ENCODE peak calls at places on chromosomes 11 and 22, in five cellular contexts. One of them, this sample, is unnamed.

GRCh38 chr11:110430267-110431211 is 791 bp downstream of the FDX1 start:
- DNase-seq in WTC11: no peak
- DNase-seq in activated CD4-positive, alpha-beta T cell treated with anti-CD3 and anti-CD28 coated beads for 48 hours: peak; percentile 12
- DNase-seq in stimulated activated effector memory CD8-positive, alpha-beta T cell treated with anti-CD3 and anti-CD28 coated beads, Interleukin-12 subunit alpha, Interleukin-12 subunit beta, amount 100 ng/mL, for 72 hours: no peak
- DNase-seq in NCI-H774: peak; percentile 45
- DNase-seq in this sample: peak; percentile 33

GRCh38 chr11:85844439-85845051 is 10.6 kb upstream of the CCDC83 start:
- DNase-seq in WTC11: no peak
- DNase-seq in activated CD4-positive, alpha-beta T cell treated with anti-CD3 and anti-CD28 coated beads for 48 hours: no peak
- DNase-seq in stimulated activated effector memory CD8-positive, alpha-beta T cell treated with anti-CD3 and anti-CD28 coated beads, Interleukin-12 subunit alpha, Interleukin-12 subunit beta, amount 100 ng/mL, for 72 hours: no peak
- DNase-seq in NCI-H774: no peak
- DNase-seq in this sample: no peak

GRCh38 chr11:128848815-128849455 is 18.2 kb downstream of the KCNJ1 start:
- DNase-seq in WTC11: peak; percentile 90
- DNase-seq in activated CD4-positive, alpha-beta T cell treated with anti-CD3 and anti-CD28 coated beads for 48 hours: peak; percentile 81
- DNase-seq in stimulated activated effector memory CD8-positive, alpha-beta T cell treated with anti-CD3 and anti-CD28 coated beads, Interleukin-12 subunit alpha, Interleukin-12 subunit beta, amount 100 ng/mL, for 72 hours: peak; percentile 72
- DNase-seq in NCI-H774: peak; percentile 24
- DNase-seq in this sample: peak; percentile 64

GRCh38 chr22:29325356-29325755 is 9.9 kb upstream of the RASL10A start:
- DNase-seq in WTC11: no peak
- DNase-seq in activated CD4-positive, alpha-beta T cell treated with anti-CD3 and anti-CD28 coated beads for 48 hours: no peak
- DNase-seq in stimulated activated effector memory CD8-positive, alpha-beta T cell treated with anti-CD3 and anti-CD28 coated beads, Interleukin-12 subunit alpha, Interleukin-12 subunit beta, amount 100 ng/mL, for 72 hours: no peak
- DNase-seq in NCI-H774: no peak
- DNase-seq in this sample: no peak

GRCh38 chr11:65539401-65540289 is 14.8 kb downstream of the SCYL1 start:
- DNase-seq in WTC11: peak; percentile 78
- DNase-seq in activated CD4-positive, alpha-beta T cell treated with anti-CD3 and anti-CD28 coated beads for 48 hours: no peak
- DNase-seq in stimulated activated effector memory CD8-positive, alpha-beta T cell treated with anti-CD3 and anti-CD28 coated beads, Interleukin-12 subunit alpha, Interleukin-12 subunit beta, amount 100 ng/mL, for 72 hours: no peak
- DNase-seq in NCI-H774: no peak
- DNase-seq in this sample: no peak

GRCh38 chr22:21849489-21849888 is 18.0 kb downstream of the MAPK1 start:
- DNase-seq in WTC11: no peak
- DNase-seq in activated CD4-positive, alpha-beta T cell treated with anti-CD3 and anti-CD28 coated beads for 48 hours: no peak
- DNase-seq in stimulated activated effector memory CD8-positive, alpha-beta T cell treated with anti-CD3 and anti-CD28 coated beads, Interleukin-12 subunit alpha, Interleukin-12 subunit beta, amount 100 ng/mL, for 72 hours: no peak
- DNase-seq in NCI-H774: no peak
- DNase-seq in this sample: no peak

GRCh38 chr11:131248588-131248987 is 121.8 kb upstream of the NTM start:
- DNase-seq in WTC11: no peak
- DNase-seq in activated CD4-positive, alpha-beta T cell treated with anti-CD3 and anti-CD28 coated beads for 48 hours: no peak
- DNase-seq in stimulated activated effector memory CD8-positive, alpha-beta T cell treated with anti-CD3 and anti-CD28 coated beads, Interleukin-12 subunit alpha, Interleukin-12 subunit beta, amount 100 ng/mL, for 72 hours: no peak
- DNase-seq in NCI-H774: no peak
- DNase-seq in this sample: no peak

GRCh38 chr22:42813501-42813900 is 43.6 kb downstream of the ARFGAP3 start:
- DNase-seq in WTC11: no peak
- DNase-seq in activated CD4-positive, alpha-beta T cell treated with anti-CD3 and anti-CD28 coated beads for 48 hours: no peak
- DNase-seq in stimulated activated effector memory CD8-positive, alpha-beta T cell treated with anti-CD3 and anti-CD28 coated beads, Interleukin-12 subunit alpha, Interleukin-12 subunit beta, amount 100 ng/mL, for 72 hours: no peak
- DNase-seq in NCI-H774: no peak
- DNase-seq in this sample: no peak

GRCh38 chr11:69076129-69076791 is 27.5 kb downstream of the TPCN2 start:
- DNase-seq in WTC11: no peak
- DNase-seq in activated CD4-positive, alpha-beta T cell treated with anti-CD3 and anti-CD28 coated beads for 48 hours: no peak
- DNase-seq in stimulated activated effector memory CD8-positive, alpha-beta T cell treated with anti-CD3 and anti-CD28 coated beads, Interleukin-12 subunit alpha, Interleukin-12 subunit beta, amount 100 ng/mL, for 72 hours: no peak
- DNase-seq in NCI-H774: no peak
- DNase-seq in this sample: no peak

GRCh38 chr11:61056566-61056965 is 45.7 kb upstream of the CD5 start:
- DNase-seq in WTC11: no peak
- DNase-seq in activated CD4-positive, alpha-beta T cell treated with anti-CD3 and anti-CD28 coated beads for 48 hours: no peak
- DNase-seq in stimulated activated effector memory CD8-positive, alpha-beta T cell treated with anti-CD3 and anti-CD28 coated beads, Interleukin-12 subunit alpha, Interleukin-12 subunit beta, amount 100 ng/mL, for 72 hours: no peak
- DNase-seq in NCI-H774: peak; percentile 23
- DNase-seq in this sample: no peak

GRCh38 chr11:44793350-44794090 is 66.8 kb downstream of the TSPAN18 start:
- DNase-seq in WTC11: no peak
- DNase-seq in activated CD4-positive, alpha-beta T cell treated with anti-CD3 and anti-CD28 coated beads for 48 hours: no peak
- DNase-seq in stimulated activated effector memory CD8-positive, alpha-beta T cell treated with anti-CD3 and anti-CD28 coated beads, Interleukin-12 subunit alpha, Interleukin-12 subunit beta, amount 100 ng/mL, for 72 hours: no peak
- DNase-seq in NCI-H774: no peak
- DNase-seq in this sample: peak; percentile 60

GRCh38 chr11:43765194-43765593 is 84.7 kb downstream of the HSD17B12 start:
- DNase-seq in WTC11: no peak
- DNase-seq in activated CD4-positive, alpha-beta T cell treated with anti-CD3 and anti-CD28 coated beads for 48 hours: no peak
- DNase-seq in stimulated activated effector memory CD8-positive, alpha-beta T cell treated with anti-CD3 and anti-CD28 coated beads, Interleukin-12 subunit alpha, Interleukin-12 subunit beta, amount 100 ng/mL, for 72 hours: no peak
- DNase-seq in NCI-H774: no peak
- DNase-seq in this sample: no peak

GRCh38 chr11:69207165-69207889 is 51.6 kb downstream of the SMIM38 start:
- DNase-seq in WTC11: peak; percentile 4
- DNase-seq in activated CD4-positive, alpha-beta T cell treated with anti-CD3 and anti-CD28 coated beads for 48 hours: no peak
- DNase-seq in stimulated activated effector memory CD8-positive, alpha-beta T cell treated with anti-CD3 and anti-CD28 coated beads, Interleukin-12 subunit alpha, Interleukin-12 subunit beta, amount 100 ng/mL, for 72 hours: no peak
- DNase-seq in NCI-H774: no peak
- DNase-seq in this sample: no peak

GRCh38 chr11:109864834-109865557 is 228.2 kb upstream of the ZC3H12C start:
- DNase-seq in WTC11: no peak
- DNase-seq in activated CD4-positive, alpha-beta T cell treated with anti-CD3 and anti-CD28 coated beads for 48 hours: no peak
- DNase-seq in stimulated activated effector memory CD8-positive, alpha-beta T cell treated with anti-CD3 and anti-CD28 coated beads, Interleukin-12 subunit alpha, Interleukin-12 subunit beta, amount 100 ng/mL, for 72 hours: no peak
- DNase-seq in NCI-H774: no peak
- DNase-seq in this sample: peak; percentile 52

GRCh38 chr11:36400768-36401455 is 104.8 kb downstream of the PRR5L start:
- DNase-seq in WTC11: no peak
- DNase-seq in activated CD4-positive, alpha-beta T cell treated with anti-CD3 and anti-CD28 coated beads for 48 hours: no peak
- DNase-seq in stimulated activated effector memory CD8-positive, alpha-beta T cell treated with anti-CD3 and anti-CD28 coated beads, Interleukin-12 subunit alpha, Interleukin-12 subunit beta, amount 100 ng/mL, for 72 hours: no peak
- DNase-seq in NCI-H774: no peak
- DNase-seq in this sample: no peak

GRCh38 chr11:131859811-131860210 is 489.4 kb downstream of the NTM start:
- DNase-seq in WTC11: no peak
- DNase-seq in activated CD4-positive, alpha-beta T cell treated with anti-CD3 and anti-CD28 coated beads for 48 hours: no peak
- DNase-seq in stimulated activated effector memory CD8-positive, alpha-beta T cell treated with anti-CD3 and anti-CD28 coated beads, Interleukin-12 subunit alpha, Interleukin-12 subunit beta, amount 100 ng/mL, for 72 hours: no peak
- DNase-seq in NCI-H774: no peak
- DNase-seq in this sample: peak; percentile 71

GRCh38 chr11:128095459-128096096 is 491.8 kb downstream of the ETS1 start:
- DNase-seq in WTC11: no peak
- DNase-seq in activated CD4-positive, alpha-beta T cell treated with anti-CD3 and anti-CD28 coated beads for 48 hours: no peak
- DNase-seq in stimulated activated effector memory CD8-positive, alpha-beta T cell treated with anti-CD3 and anti-CD28 coated beads, Interleukin-12 subunit alpha, Interleukin-12 subunit beta, amount 100 ng/mL, for 72 hours: no peak
- DNase-seq in NCI-H774: no peak
- DNase-seq in this sample: peak; percentile 84

GRCh38 chr22:38311331-38311635 is 6.0 kb downstream of the CSNK1E start:
- DNase-seq in WTC11: no peak
- DNase-seq in activated CD4-positive, alpha-beta T cell treated with anti-CD3 and anti-CD28 coated beads for 48 hours: no peak
- DNase-seq in stimulated activated effector memory CD8-positive, alpha-beta T cell treated with anti-CD3 and anti-CD28 coated beads, Interleukin-12 subunit alpha, Interleukin-12 subunit beta, amount 100 ng/mL, for 72 hours: no peak
- DNase-seq in NCI-H774: no peak
- DNase-seq in this sample: no peak

GRCh38 chr11:9884601-9885000 is 220.7 kb downstream of the SWAP70 start:
- DNase-seq in WTC11: no peak
- DNase-seq in activated CD4-positive, alpha-beta T cell treated with anti-CD3 and anti-CD28 coated beads for 48 hours: no peak
- DNase-seq in stimulated activated effector memory CD8-positive, alpha-beta T cell treated with anti-CD3 and anti-CD28 coated beads, Interleukin-12 subunit alpha, Interleukin-12 subunit beta, amount 100 ng/mL, for 72 hours: no peak
- DNase-seq in NCI-H774: no peak
- DNase-seq in this sample: no peak

GRCh38 chr11:105852427-105852826 is 169.6 kb downstream of the MSANTD4 start:
- DNase-seq in WTC11: no peak
- DNase-seq in activated CD4-positive, alpha-beta T cell treated with anti-CD3 and anti-CD28 coated beads for 48 hours: no peak
- DNase-seq in stimulated activated effector memory CD8-positive, alpha-beta T cell treated with anti-CD3 and anti-CD28 coated beads, Interleukin-12 subunit alpha, Interleukin-12 subunit beta, amount 100 ng/mL, for 72 hours: no peak
- DNase-seq in NCI-H774: no peak
- DNase-seq in this sample: no peak

GRCh38 chr11:120500414-120500936 is 11.1 kb upstream of the GRIK4 start:
- DNase-seq in WTC11: no peak
- DNase-seq in activated CD4-positive, alpha-beta T cell treated with anti-CD3 and anti-CD28 coated beads for 48 hours: no peak
- DNase-seq in stimulated activated effector memory CD8-positive, alpha-beta T cell treated with anti-CD3 and anti-CD28 coated beads, Interleukin-12 subunit alpha, Interleukin-12 subunit beta, amount 100 ng/mL, for 72 hours: no peak
- DNase-seq in NCI-H774: no peak
- DNase-seq in this sample: no peak

GRCh38 chr22:46547179-46547882 is 9.9 kb upstream of the CELSR1 start:
- DNase-seq in WTC11: no peak
- DNase-seq in activated CD4-positive, alpha-beta T cell treated with anti-CD3 and anti-CD28 coated beads for 48 hours: no peak
- DNase-seq in stimulated activated effector memory CD8-positive, alpha-beta T cell treated with anti-CD3 and anti-CD28 coated beads, Interleukin-12 subunit alpha, Interleukin-12 subunit beta, amount 100 ng/mL, for 72 hours: no peak
- DNase-seq in NCI-H774: no peak
- DNase-seq in this sample: peak; percentile 72

GRCh38 chr11:88280673-88281316 is 56.7 kb downstream of the CTSC start:
- DNase-seq in WTC11: no peak
- DNase-seq in activated CD4-positive, alpha-beta T cell treated with anti-CD3 and anti-CD28 coated beads for 48 hours: no peak
- DNase-seq in stimulated activated effector memory CD8-positive, alpha-beta T cell treated with anti-CD3 and anti-CD28 coated beads, Interleukin-12 subunit alpha, Interleukin-12 subunit beta, amount 100 ng/mL, for 72 hours: no peak
- DNase-seq in NCI-H774: no peak
- DNase-seq in this sample: no peak

GRCh38 chr22:40853330-40853729 is 3.1 kb downstream of the ST13 start:
- DNase-seq in WTC11: no peak
- DNase-seq in activated CD4-positive, alpha-beta T cell treated with anti-CD3 and anti-CD28 coated beads for 48 hours: no peak
- DNase-seq in stimulated activated effector memory CD8-positive, alpha-beta T cell treated with anti-CD3 and anti-CD28 coated beads, Interleukin-12 subunit alpha, Interleukin-12 subunit beta, amount 100 ng/mL, for 72 hours: no peak
- DNase-seq in NCI-H774: no peak
- DNase-seq in this sample: no peak

GRCh38 chr22:22810018-22810427 is 77.6 kb upstream of the IGLL5 start:
- DNase-seq in WTC11: peak; percentile 68
- DNase-seq in activated CD4-positive, alpha-beta T cell treated with anti-CD3 and anti-CD28 coated beads for 48 hours: peak; percentile 68
- DNase-seq in stimulated activated effector memory CD8-positive, alpha-beta T cell treated with anti-CD3 and anti-CD28 coated beads, Interleukin-12 subunit alpha, Interleukin-12 subunit beta, amount 100 ng/mL, for 72 hours: no peak
- DNase-seq in NCI-H774: peak; percentile 9
- DNase-seq in this sample: no peak

GRCh38 chr22:20569059-20570058 is 61.9 kb downstream of the MED15 start:
- DNase-seq in WTC11: no peak
- DNase-seq in activated CD4-positive, alpha-beta T cell treated with anti-CD3 and anti-CD28 coated beads for 48 hours: peak; percentile 78
- DNase-seq in stimulated activated effector memory CD8-positive, alpha-beta T cell treated with anti-CD3 and anti-CD28 coated beads, Interleukin-12 subunit alpha, Interleukin-12 subunit beta, amount 100 ng/mL, for 72 hours: peak; percentile 52
- DNase-seq in NCI-H774: no peak
- DNase-seq in this sample: no peak

GRCh38 chr11:125165664-125166346 is 1.3 kb downstream of the PKNOX2 start:
- DNase-seq in WTC11: no peak
- DNase-seq in activated CD4-positive, alpha-beta T cell treated with anti-CD3 and anti-CD28 coated beads for 48 hours: no peak
- DNase-seq in stimulated activated effector memory CD8-positive, alpha-beta T cell treated with anti-CD3 and anti-CD28 coated beads, Interleukin-12 subunit alpha, Interleukin-12 subunit beta, amount 100 ng/mL, for 72 hours: no peak
- DNase-seq in NCI-H774: no peak
- DNase-seq in this sample: peak; percentile 47

GRCh38 chr22:23696326-23696851 is 5.6 kb downstream of the RGL4 start:
- DNase-seq in WTC11: no peak
- DNase-seq in activated CD4-positive, alpha-beta T cell treated with anti-CD3 and anti-CD28 coated beads for 48 hours: peak; percentile 86
- DNase-seq in stimulated activated effector memory CD8-positive, alpha-beta T cell treated with anti-CD3 and anti-CD28 coated beads, Interleukin-12 subunit alpha, Interleukin-12 subunit beta, amount 100 ng/mL, for 72 hours: peak; percentile 51
- DNase-seq in NCI-H774: no peak
- DNase-seq in this sample: no peak

GRCh38 chr22:50007057-50007511 is 5.5 kb downstream of the IL17REL start:
- DNase-seq in WTC11: no peak
- DNase-seq in activated CD4-positive, alpha-beta T cell treated with anti-CD3 and anti-CD28 coated beads for 48 hours: no peak
- DNase-seq in stimulated activated effector memory CD8-positive, alpha-beta T cell treated with anti-CD3 and anti-CD28 coated beads, Interleukin-12 subunit alpha, Interleukin-12 subunit beta, amount 100 ng/mL, for 72 hours: no peak
- DNase-seq in NCI-H774: no peak
- DNase-seq in this sample: no peak

GRCh38 chr22:24164823-24165379 is 16.4 kb upstream of the SUSD2 start:
- DNase-seq in WTC11: no peak
- DNase-seq in activated CD4-positive, alpha-beta T cell treated with anti-CD3 and anti-CD28 coated beads for 48 hours: no peak
- DNase-seq in stimulated activated effector memory CD8-positive, alpha-beta T cell treated with anti-CD3 and anti-CD28 coated beads, Interleukin-12 subunit alpha, Interleukin-12 subunit beta, amount 100 ng/mL, for 72 hours: no peak
- DNase-seq in NCI-H774: no peak
- DNase-seq in this sample: no peak

GRCh38 chr11:119460582-119460981 is 37.6 kb upstream of the THY1 start:
- DNase-seq in WTC11: no peak
- DNase-seq in activated CD4-positive, alpha-beta T cell treated with anti-CD3 and anti-CD28 coated beads for 48 hours: no peak
- DNase-seq in stimulated activated effector memory CD8-positive, alpha-beta T cell treated with anti-CD3 and anti-CD28 coated beads, Interleukin-12 subunit alpha, Interleukin-12 subunit beta, amount 100 ng/mL, for 72 hours: no peak
- DNase-seq in NCI-H774: no peak
- DNase-seq in this sample: no peak

GRCh38 chr11:94134651-94135512 is 6.2 kb downstream of the PANX1 start:
- DNase-seq in WTC11: no peak
- DNase-seq in activated CD4-positive, alpha-beta T cell treated with anti-CD3 and anti-CD28 coated beads for 48 hours: peak; percentile 61
- DNase-seq in stimulated activated effector memory CD8-positive, alpha-beta T cell treated with anti-CD3 and anti-CD28 coated beads, Interleukin-12 subunit alpha, Interleukin-12 subunit beta, amount 100 ng/mL, for 72 hours: no peak
- DNase-seq in NCI-H774: no peak
- DNase-seq in this sample: no peak

GRCh38 chr11:1762537-1763302 is 1.0 kb downstream of the CTSD start:
- DNase-seq in WTC11: no peak
- DNase-seq in activated CD4-positive, alpha-beta T cell treated with anti-CD3 and anti-CD28 coated beads for 48 hours: no peak
- DNase-seq in stimulated activated effector memory CD8-positive, alpha-beta T cell treated with anti-CD3 and anti-CD28 coated beads, Interleukin-12 subunit alpha, Interleukin-12 subunit beta, amount 100 ng/mL, for 72 hours: no peak
- DNase-seq in NCI-H774: no peak
- DNase-seq in this sample: peak; percentile 56

GRCh38 chr11:17711836-17712235 is 7.5 kb upstream of the MYOD1 start:
- DNase-seq in WTC11: no peak
- DNase-seq in activated CD4-positive, alpha-beta T cell treated with anti-CD3 and anti-CD28 coated beads for 48 hours: no peak
- DNase-seq in stimulated activated effector memory CD8-positive, alpha-beta T cell treated with anti-CD3 and anti-CD28 coated beads, Interleukin-12 subunit alpha, Interleukin-12 subunit beta, amount 100 ng/mL, for 72 hours: no peak
- DNase-seq in NCI-H774: no peak
- DNase-seq in this sample: no peak

GRCh38 chr11:116515666-116516184 is 257.1 kb downstream of the BUD13 start:
- DNase-seq in WTC11: no peak
- DNase-seq in activated CD4-positive, alpha-beta T cell treated with anti-CD3 and anti-CD28 coated beads for 48 hours: no peak
- DNase-seq in stimulated activated effector memory CD8-positive, alpha-beta T cell treated with anti-CD3 and anti-CD28 coated beads, Interleukin-12 subunit alpha, Interleukin-12 subunit beta, amount 100 ng/mL, for 72 hours: no peak
- DNase-seq in NCI-H774: peak; percentile 73
- DNase-seq in this sample: no peak

GRCh38 chr11:77908835-77909234 is 85.6 kb downstream of the INTS4 start:
- DNase-seq in WTC11: no peak
- DNase-seq in activated CD4-positive, alpha-beta T cell treated with anti-CD3 and anti-CD28 coated beads for 48 hours: no peak
- DNase-seq in stimulated activated effector memory CD8-positive, alpha-beta T cell treated with anti-CD3 and anti-CD28 coated beads, Interleukin-12 subunit alpha, Interleukin-12 subunit beta, amount 100 ng/mL, for 72 hours: no peak
- DNase-seq in NCI-H774: no peak
- DNase-seq in this sample: no peak

GRCh38 chr11:9753031-9753430 is 89.2 kb downstream of the SWAP70 start:
- DNase-seq in WTC11: no peak
- DNase-seq in activated CD4-positive, alpha-beta T cell treated with anti-CD3 and anti-CD28 coated beads for 48 hours: peak; percentile 30
- DNase-seq in stimulated activated effector memory CD8-positive, alpha-beta T cell treated with anti-CD3 and anti-CD28 coated beads, Interleukin-12 subunit alpha, Interleukin-12 subunit beta, amount 100 ng/mL, for 72 hours: no peak
- DNase-seq in NCI-H774: no peak
- DNase-seq in this sample: no peak

GRCh38 chr11:102142333-102142732 is 32.1 kb downstream of the YAP1 start:
- DNase-seq in WTC11: no peak
- DNase-seq in activated CD4-positive, alpha-beta T cell treated with anti-CD3 and anti-CD28 coated beads for 48 hours: no peak
- DNase-seq in stimulated activated effector memory CD8-positive, alpha-beta T cell treated with anti-CD3 and anti-CD28 coated beads, Interleukin-12 subunit alpha, Interleukin-12 subunit beta, amount 100 ng/mL, for 72 hours: no peak
- DNase-seq in NCI-H774: no peak
- DNase-seq in this sample: no peak

GRCh38 chr11:65182258-65183170 is 786 bp downstream of the CAPN1 start:
- DNase-seq in WTC11: peak; percentile 81
- DNase-seq in activated CD4-positive, alpha-beta T cell treated with anti-CD3 and anti-CD28 coated beads for 48 hours: peak; percentile 32
- DNase-seq in stimulated activated effector memory CD8-positive, alpha-beta T cell treated with anti-CD3 and anti-CD28 coated beads, Interleukin-12 subunit alpha, Interleukin-12 subunit beta, amount 100 ng/mL, for 72 hours: no peak
- DNase-seq in NCI-H774: peak; percentile 12
- DNase-seq in this sample: peak; percentile 50

This sample was measured in cardiac muscle cell.